ENCODE peak calls at places on chromosomes 16 and 17, in four cellular contexts. One of them, this sample, is unnamed.

GRCh38 chr17:74343526-74344284 is 17.7 kb downstream of the KIF19 start:
- DNase-seq in HepG2: no peak
- DNase-seq in GM12878: no peak
- DNase-seq in K562: no peak
- DNase-seq in this sample: no peak

GRCh38 chr17:77594416-77595209 is 363.9 kb upstream of the TNRC6C start:
- DNase-seq in GM12878: no peak
- DNase-seq in HepG2: no peak
- DNase-seq in K562: no peak
- DNase-seq in this sample: no peak

GRCh38 chr17:21377821-21378396 is 1.8 kb downstream of the KCNJ12 start:
- DNase-seq in HepG2: no peak
- DNase-seq in K562: no peak
- DNase-seq in GM12878: no peak
- DNase-seq in this sample: peak

GRCh38 chr17:83015511-83015910 is 63.9 kb upstream of the METRNL start:
- DNase-seq in GM12878: no peak
- DNase-seq in K562: no peak
- DNase-seq in HepG2: no peak
- DNase-seq in this sample: no peak

GRCh38 chr16:58230259-58230658 is 32.4 kb upstream of the CSNK2A2 start:
- DNase-seq in K562: no peak
- DNase-seq in GM12878: no peak
- DNase-seq in HepG2: no peak
- DNase-seq in this sample: peak

GRCh38 chr17:73759324-73760185 is 115.3 kb upstream of the SDK2 start:
- DNase-seq in GM12878: no peak
- DNase-seq in K562: no peak
- DNase-seq in HepG2: no peak
- DNase-seq in this sample: no peak

GRCh38 chr17:28641579-28641978 is 3.4 kb downstream of the BLTP2 start:
- DNase-seq in HepG2: peak
- DNase-seq in GM12878: no peak
- DNase-seq in K562: no peak
- DNase-seq in this sample: no peak

GRCh38 chr16:57540906-57541753 is 1.3 kb upstream of the ADGRG5 start:
- DNase-seq in K562: no peak
- DNase-seq in HepG2: no peak
- DNase-seq in GM12878: no peak
- DNase-seq in this sample: no peak

GRCh38 chr17:78241277-78242023 is 10.0 kb downstream of the TMEM235 start:
- DNase-seq in K562: peak
- DNase-seq in HepG2: peak
- DNase-seq in GM12878: no peak
- DNase-seq in this sample: peak

GRCh38 chr16:81447383-81448101 is 2.9 kb downstream of the CMIP start:
- DNase-seq in HepG2: peak
- DNase-seq in GM12878: no peak
- DNase-seq in K562: no peak
- DNase-seq in this sample: peak

GRCh38 chr17:29240477-29240876 is 6.2 kb upstream of the CRYBA1 start:
- DNase-seq in K562: no peak
- DNase-seq in GM12878: no peak
- DNase-seq in HepG2: no peak
- DNase-seq in this sample: no peak

DNA sequence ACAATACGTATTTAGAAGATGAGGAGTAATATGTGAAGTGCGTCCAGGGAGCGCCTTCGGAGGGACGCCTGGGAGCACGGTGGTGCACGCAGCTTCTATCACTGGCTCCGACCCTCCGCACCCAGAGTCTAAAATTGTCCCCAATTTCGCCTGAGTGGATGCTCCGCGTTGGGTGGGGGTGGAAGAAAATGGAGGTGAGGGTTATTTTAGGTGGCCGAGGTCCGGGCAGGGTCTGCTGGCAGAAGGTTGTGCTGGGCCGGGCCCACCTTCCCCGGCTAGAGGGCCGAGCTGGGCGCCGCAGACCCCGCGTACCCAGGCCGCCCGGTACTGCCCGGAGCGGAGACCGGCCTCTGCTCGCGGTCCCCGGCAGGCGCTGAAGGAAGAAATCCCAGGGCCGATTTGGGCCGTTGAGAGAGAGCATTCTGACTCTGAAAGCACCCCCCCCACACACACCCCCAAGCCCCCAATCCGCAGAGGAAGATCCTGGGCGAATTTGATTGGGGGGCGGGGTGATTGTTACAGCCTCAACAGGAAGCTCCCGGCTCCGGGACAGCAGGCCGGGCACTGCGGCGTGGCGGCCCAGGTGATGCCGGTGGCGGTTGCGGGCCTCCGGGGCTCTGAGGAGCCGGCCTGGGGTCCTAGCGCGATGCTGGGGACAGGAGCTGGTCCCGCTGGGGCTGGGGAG is 3.1 kb downstream of the BAHCC1 start:
- DNase-seq in K562: no peak
- DNase-seq in GM12878: no peak
- DNase-seq in HepG2: no peak
- DNase-seq in this sample: peak
- TF ChIP-seq REST in K562: no peak
- TF ChIP-seq REST in GM12878: no peak
- TF ChIP-seq REST in HepG2: no peak
- TF ChIP-seq REST in this sample: no peak

GRCh38 chr16:14304891-14305459 is 233.9 kb downstream of the MRTFB start:
- DNase-seq in HepG2: no peak
- DNase-seq in GM12878: no peak
- DNase-seq in K562: no peak
- DNase-seq in this sample: no peak
- H3K4me3 ChIP-seq in HepG2: peak
- H3K4me3 ChIP-seq in GM12878: peak
- H3K4me3 ChIP-seq in K562: no peak
- H3K4me3 ChIP-seq in this sample: no peak

DNA sequence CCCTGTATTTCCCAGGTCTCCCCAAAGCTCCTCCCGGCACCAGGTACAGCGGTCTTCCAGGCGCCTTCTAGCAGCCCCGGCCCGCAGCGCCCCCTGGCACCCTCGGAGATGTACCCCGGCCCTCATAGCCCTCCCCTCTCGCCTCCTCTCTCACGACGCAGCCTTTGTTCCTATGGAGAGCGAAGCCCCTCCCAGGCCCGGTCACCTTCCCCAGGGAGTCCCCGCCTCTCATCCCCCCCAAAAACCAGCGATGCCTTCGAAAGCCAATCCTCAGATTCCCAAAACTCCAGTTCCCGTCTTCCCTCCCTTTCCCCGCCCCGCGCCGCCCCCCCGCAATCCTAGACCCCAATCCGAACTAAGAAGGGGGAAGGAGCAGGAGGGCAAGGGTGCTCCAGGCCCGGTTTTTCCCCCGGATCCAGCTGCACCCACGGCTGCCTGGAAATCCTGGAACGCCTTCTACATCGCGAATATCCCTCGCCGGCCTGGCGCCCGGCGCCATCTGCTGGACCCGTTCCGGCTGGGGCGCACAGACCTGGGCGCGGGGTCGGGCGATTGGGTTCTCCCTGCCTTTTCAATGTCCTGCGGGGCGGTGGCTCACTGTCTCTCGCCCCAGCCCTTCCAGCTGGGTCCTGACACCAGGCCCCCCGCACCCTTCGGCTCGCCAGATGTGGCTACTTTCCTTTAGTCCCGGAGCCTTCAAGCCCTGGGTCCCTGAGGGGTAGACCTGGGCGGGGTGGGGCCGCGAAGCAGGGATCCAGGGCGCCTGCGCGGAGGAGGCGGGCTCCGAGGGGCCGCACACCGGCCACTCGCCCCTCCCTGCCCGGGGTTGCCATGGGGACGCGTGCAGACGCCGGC is at the start of gene DNAH2:
- DNase-seq in HepG2: peak
- DNase-seq in K562: peak
- DNase-seq in GM12878: no peak
- DNase-seq in this sample: peak
- TF ChIP-seq CREB1 in HepG2: no peak
- TF ChIP-seq CREB1 in K562: no peak
- TF ChIP-seq CREB1 in GM12878: no peak
- TF ChIP-seq CREB1 in this sample: peak

GRCh38 chr17:47707884-47708283 is 13.9 kb downstream of the TBKBP1 start:
- DNase-seq in K562: no peak
- DNase-seq in GM12878: no peak
- DNase-seq in HepG2: no peak
- DNase-seq in this sample: peak
- TF ChIP-seq REST in K562: no peak
- TF ChIP-seq REST in GM12878: no peak
- TF ChIP-seq REST in HepG2: no peak
- TF ChIP-seq REST in this sample: peak

GRCh38 chr17:59330314-59330942 is 1.0 kb upstream of the YPEL2 start:
- DNase-seq in K562: peak
- DNase-seq in HepG2: peak
- DNase-seq in GM12878: no peak
- DNase-seq in this sample: peak
- H3K4me3 ChIP-seq in K562: no peak
- H3K4me3 ChIP-seq in HepG2: peak
- H3K4me3 ChIP-seq in GM12878: no peak
- H3K4me3 ChIP-seq in this sample: peak

GRCh38 chr16:82855471-82855870 is 228.7 kb downstream of the CDH13 start:
- DNase-seq in HepG2: no peak
- DNase-seq in GM12878: no peak
- DNase-seq in K562: no peak
- DNase-seq in this sample: no peak
- TF ChIP-seq CREB1 in HepG2: no peak
- TF ChIP-seq CREB1 in GM12878: no peak
- TF ChIP-seq CREB1 in K562: no peak
- TF ChIP-seq CREB1 in this sample: no peak

GRCh38 chr17:36545465-36546417 is 1.0 kb downstream of the GGNBP2 start:
- DNase-seq in GM12878: peak
- DNase-seq in K562: peak
- DNase-seq in HepG2: peak
- DNase-seq in this sample: peak
- TF ChIP-seq REST in GM12878: peak
- TF ChIP-seq REST in K562: peak
- TF ChIP-seq REST in HepG2: no peak
- TF ChIP-seq REST in this sample: no peak

GRCh38 chr17:57852041-57852954 is 2.5 kb upstream of the MRPS23 start:
- DNase-seq in GM12878: no peak
- DNase-seq in K562: no peak
- DNase-seq in HepG2: no peak
- DNase-seq in this sample: no peak
- H3K4me3 ChIP-seq in GM12878: no peak
- H3K4me3 ChIP-seq in K562: no peak
- H3K4me3 ChIP-seq in HepG2: peak
- H3K4me3 ChIP-seq in this sample: no peak

This sample was measured in GM23338.